ENCODE peak calls at places on chromosomes 5 and 9, in five cellular contexts. O is uterus, K is adrenal gland, H is LNCaP clone FGC, M is fibroblast of lung. U is an unnamed sample.

GRCh38 chr5:135139397-135140134 is 105.5 kb upstream of the PITX1 start:
- DNase-seq in O (peak), K (peak), H (no peak), M (peak), U (peak)

GRCh38 chr9:106785200-106785599 is 77.8 kb upstream of the ZNF462 start:
- DNase-seq in O (no peak), K (no peak), H (no peak), M (no peak), U (no peak)

GRCh38 chr9:81687521-81688261 is 1.7 kb downstream of the TLE1 start:
- DNase-seq in O (peak), K (peak), H (no peak), M (no peak), U (peak)

GRCh38 chr5:171310334-171310815 is 1.3 kb downstream of the TLX3 start:
- DNase-seq in O (no peak), K (no peak), H (no peak), M (no peak), U (no peak)

GRCh38 chr9:133581553-133582343 is 27.4 kb downstream of the FAM163B start:
- DNase-seq in O (no peak), K (peak), H (no peak), M (peak), U (no peak)

GRCh38 chr9:123609844-123610243 is 253.8 kb downstream of the CRB2 start:
- DNase-seq in O (no peak), K (no peak), H (no peak), M (no peak), U (no peak)

GRCh38 chr5:109937951-109938350 is 248.2 kb downstream of the MAN2A1 start:
- DNase-seq in O (no peak), K (no peak), H (no peak), M (no peak), U (no peak)

GRCh38 chr9:135240871-135241311 is 153.4 kb downstream of the OLFM1 start:
- DNase-seq in O (no peak), K (no peak), H (no peak), M (no peak), U (peak)

GRCh38 chr5:137218471-137218870 is 280.7 kb downstream of the SPOCK1 start:
- DNase-seq in O (no peak), K (peak), H (peak), M (no peak), U (no peak)

GRCh38 chr9:12776775-12777055 is 1.9 kb downstream of the LURAP1L start:
- DNase-seq in O (no peak), K (no peak), H (no peak), M (peak), U (no peak)

GRCh38 chr5:146653560-146653959 is 137.6 kb upstream of the GPR151 start:
- DNase-seq in O (no peak), K (no peak), H (no peak), M (no peak), U (no peak)

GRCh38 chr5:53151713-53152458 is 42.3 kb upstream of the MOCS2 start:
- DNase-seq in O (no peak), K (peak), H (no peak), M (peak), U (no peak)

GRCh38 chr5:151483176-151483575 is 35.8 kb downstream of the SLC36A1 start:
- DNase-seq in O (no peak), K (peak), H (no peak), M (peak), U (no peak)

GRCh38 chr5:114055318-114055788 is 306.5 kb upstream of the KCNN2 start:
- DNase-seq in O (peak), K (peak), H (no peak), M (peak), U (peak)

DNA sequence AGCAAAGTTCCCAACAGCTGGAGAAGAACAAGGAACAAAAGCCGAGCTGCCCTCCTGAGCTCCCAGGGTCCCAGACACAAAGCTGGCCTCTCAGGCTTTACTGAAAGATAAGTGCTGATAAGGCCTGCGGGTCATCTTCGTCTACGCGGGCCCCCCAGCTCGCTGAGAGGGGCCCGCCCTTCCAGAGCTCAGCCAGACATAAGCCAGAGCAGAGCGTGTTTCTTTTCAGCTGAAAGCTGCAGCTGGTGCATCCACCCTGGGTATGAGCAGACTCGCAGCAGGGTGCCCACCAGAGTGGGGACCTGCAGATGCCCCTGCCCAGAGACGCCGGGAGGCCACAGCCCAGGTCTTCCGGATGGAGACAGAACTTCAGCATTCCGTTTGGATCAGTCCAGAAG is 84.6 kb downstream of the HSD17B3 start:
- DNase-seq in O (peak), K (peak), H (no peak), M (peak), U (peak)
- H3K4me3 ChIP-seq in O (no peak), K (no peak), H (no peak), M (no peak), U (no peak)

DNA sequence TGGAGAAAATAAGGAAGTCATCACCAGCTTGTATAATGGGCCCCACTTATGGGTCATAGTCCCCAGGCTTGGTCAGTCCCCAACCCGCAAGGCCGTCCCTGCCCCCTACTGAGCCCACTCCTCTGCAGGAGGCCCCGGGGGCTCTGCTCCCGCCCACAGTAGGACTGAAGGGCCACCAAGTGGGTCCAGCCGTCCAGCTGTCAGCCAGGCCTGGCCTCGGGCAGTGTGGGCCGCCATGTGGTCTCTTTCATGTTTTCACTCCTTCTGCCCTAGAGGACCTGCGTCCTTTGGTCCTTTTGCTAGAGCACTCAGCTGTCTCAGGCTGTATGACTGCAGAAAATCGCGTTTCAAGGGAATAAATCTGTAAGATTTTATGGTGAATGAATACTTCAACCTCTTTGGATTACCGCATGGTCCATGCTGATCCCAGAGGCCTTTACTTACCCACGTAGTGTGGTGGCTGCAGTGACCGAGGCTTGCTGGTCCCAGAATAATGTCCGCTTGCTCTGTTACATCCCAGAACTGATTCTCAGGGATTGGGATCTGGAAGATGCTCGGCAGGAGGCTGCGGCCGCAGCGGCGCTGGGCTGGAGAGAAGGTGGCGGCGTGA is 105.8 kb upstream of the FAM120A start:
- DNase-seq in O (no peak), K (no peak), H (no peak), M (no peak), U (no peak)
- H3K4me3 ChIP-seq in O (peak), K (no peak), H (no peak), M (no peak), U (peak)

DNA sequence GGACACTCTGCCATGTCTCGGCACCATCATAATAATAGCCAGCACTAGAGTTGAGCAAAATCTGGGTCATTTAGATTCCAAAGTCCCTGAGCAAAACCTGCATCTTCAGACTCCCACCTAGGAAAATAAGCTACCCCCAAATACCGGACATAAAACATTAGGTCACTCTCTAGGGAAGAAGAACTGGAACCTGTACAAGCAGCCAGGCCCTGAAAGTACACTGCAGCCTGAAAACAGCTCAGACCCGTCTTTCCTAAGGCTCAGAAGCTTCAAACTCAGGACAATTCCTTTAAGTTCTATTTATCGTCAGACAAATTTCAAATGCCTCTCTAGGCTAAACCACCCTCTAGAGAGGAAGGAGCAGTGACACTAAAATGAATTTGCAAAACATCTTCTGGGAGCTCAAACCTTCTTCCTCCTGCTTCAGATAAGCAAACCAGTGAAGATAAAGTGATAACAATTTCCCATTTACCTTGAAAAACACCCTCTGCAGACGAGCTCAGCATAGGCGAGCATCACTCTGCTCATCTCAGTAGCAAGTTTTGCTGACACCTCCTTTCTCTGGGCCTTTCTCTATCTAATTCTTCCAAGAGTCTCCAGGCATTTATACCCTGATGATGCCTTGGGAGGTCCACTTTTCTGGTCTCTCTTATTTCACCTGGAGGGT is 34.0 kb downstream of the ADAM19 start:
- DNase-seq in O (no peak), K (no peak), H (no peak), M (no peak), U (no peak)
- H3K4me3 ChIP-seq in O (no peak), K (no peak), H (no peak), M (no peak), U (no peak)

GRCh38 chr5:119449882-119450281 is 2.4 kb upstream of the HSD17B4 start:
- DNase-seq in O (no peak), K (no peak), H (no peak), M (no peak), U (no peak)

GRCh38 chr5:119451561-119451960 is 736 bp upstream of the HSD17B4 start:
- DNase-seq in O (no peak), K (no peak), H (no peak), M (no peak), U (no peak)

GRCh38 chr5:119452373-119453044 is at the start of gene HSD17B4:
- DNase-seq in O (peak), K (peak), H (peak), M (peak), U (peak)

GRCh38 chr5:119453045-119453383 is 717 bp downstream of the HSD17B4 start:
- DNase-seq in O (peak), K (peak), H (peak), M (peak), U (no peak)

DNA sequence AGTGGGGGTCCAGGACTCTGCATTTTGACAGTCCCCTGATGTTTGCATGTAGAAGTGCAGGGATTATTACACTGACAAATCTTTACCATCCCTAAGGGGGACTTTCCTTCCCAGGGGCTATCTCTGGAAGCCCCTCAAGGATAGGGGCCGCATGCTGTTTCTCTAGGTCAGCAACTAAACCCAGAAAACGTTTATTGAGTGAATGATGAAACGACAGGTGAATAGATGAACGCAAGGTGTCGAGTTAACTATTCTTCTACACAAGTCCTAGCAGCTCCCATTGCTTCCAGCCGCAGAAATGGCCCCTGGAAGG is 281 bp upstream of the HSD17B4 start:
- DNase-seq in O (no peak), K (no peak), H (no peak), M (no peak), U (no peak)
- H3K4me3 ChIP-seq in O (peak), K (no peak), H (peak), M (no peak), U (peak)

DNA sequence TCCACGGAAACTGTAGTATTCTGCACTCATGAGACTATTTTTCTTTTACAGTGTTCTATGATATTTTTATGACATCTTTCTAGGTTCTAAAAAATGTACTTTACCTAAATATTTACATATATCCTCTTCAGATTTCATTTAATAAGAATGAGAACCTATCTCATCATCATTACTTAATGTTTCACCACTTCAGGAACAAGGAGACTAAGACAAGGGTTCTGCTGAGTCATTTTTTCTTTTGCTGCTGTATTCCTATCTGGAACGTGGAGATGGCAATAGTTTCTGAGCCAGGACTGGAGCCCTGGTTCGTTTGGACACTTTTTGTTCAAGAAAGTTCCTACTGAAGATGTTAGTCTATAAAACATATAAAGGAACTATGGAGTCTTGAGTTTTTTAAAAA is 258.2 kb upstream of the MAP3K1 start:
- DNase-seq in O (no peak), K (no peak), H (no peak), M (peak), U (no peak)
- H3K4me3 ChIP-seq in O (no peak), K (no peak), H (no peak), M (no peak), U (no peak)

DNA sequence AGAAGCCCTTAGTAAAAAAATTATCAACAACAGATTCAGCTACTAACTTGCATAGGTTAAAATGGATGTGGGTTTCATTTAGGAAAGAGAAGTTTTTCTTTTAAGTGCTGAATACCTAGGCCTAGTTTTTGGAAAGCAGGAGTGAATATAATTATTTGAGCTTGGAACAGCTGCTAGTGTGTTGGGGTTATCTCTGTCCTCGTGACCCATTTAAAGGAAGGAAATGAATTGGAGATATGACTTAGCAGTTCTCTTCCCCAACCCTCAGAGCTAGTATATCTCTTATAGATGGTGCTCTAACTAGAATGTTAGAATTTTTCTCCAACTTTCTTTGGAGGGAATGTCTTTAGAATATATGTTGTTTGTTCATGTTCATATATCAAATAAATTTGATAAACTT is 38.6 kb downstream of the ZNF366 start:
- DNase-seq in O (no peak), K (no peak), H (no peak), M (no peak), U (no peak)
- H3K4me3 ChIP-seq in O (no peak), K (no peak), H (no peak), M (no peak), U (no peak)

GRCh38 chr9:122159925-122160246 is 178 bp downstream of the MORN5 start:
- DNase-seq in O (no peak), K (no peak), H (no peak), M (no peak), U (no peak)
- H3K4me3 ChIP-seq in O (peak), K (no peak), H (peak), M (no peak), U (peak)

DNA sequence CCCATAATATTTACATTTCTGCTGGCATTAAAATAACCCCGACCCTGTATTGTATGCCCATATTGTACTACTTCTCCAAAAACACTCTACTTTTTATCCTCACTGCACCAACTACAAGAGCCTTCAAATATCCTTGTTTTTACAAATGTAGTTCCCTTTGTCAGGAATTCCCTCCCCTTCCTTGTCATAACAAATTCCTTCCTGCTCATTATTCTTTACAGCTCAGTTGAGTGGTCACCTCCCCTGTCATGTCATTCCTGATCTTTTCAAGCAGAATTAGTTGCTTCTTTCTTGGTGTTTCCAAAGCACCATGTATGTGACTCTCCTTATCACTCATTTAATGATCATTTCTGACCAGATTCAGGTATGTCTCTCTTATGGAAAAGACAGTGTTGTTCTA is 194.3 kb upstream of the SMC2 start:
- DNase-seq in O (no peak), K (no peak), H (no peak), M (no peak), U (no peak)
- H3K4me3 ChIP-seq in O (no peak), K (no peak), H (no peak), M (no peak), U (no peak)